ENCODE peak calls at places on chromosomes 13 and 19, in six cellular contexts. R is uterus; Z is thoracic aorta; T is astrocyte of the spinal cord; N is CD4-positive, alpha-beta T cell; O is neural progenitor cell. J is an unnamed sample.
A peak's percentile ranks its signal among the peaks of the same experiment; 100 is the strongest.

GRCh38 chr19:31054430-31054829 is 294.8 kb downstream of the TSHZ3 start:
- DNase-seq in Z (no peak), N (peak; percentile 23), R (no peak), O (peak; percentile 82), T (peak; percentile 74), J (peak; percentile 67)

GRCh38 chr13:39159393-39159792 is 121.1 kb downstream of the NHLRC3 start:
- DNase-seq in Z (no peak), T (no peak), N (no peak), O (no peak), R (no peak), J (no peak)

GRCh38 chr19:30102666-30103065 is 160.6 kb downstream of the URI1 start:
- DNase-seq in O (no peak), N (no peak), T (no peak), R (no peak), Z (no peak), J (no peak)

GRCh38 chr13:29907670-29908069 is 57.3 kb upstream of the UBL3 start:
- DNase-seq in N (no peak), T (no peak), Z (no peak), R (no peak), O (no peak), J (no peak)

GRCh38 chr13:41668130-41668757 is 210.9 kb downstream of the RGCC start:
- DNase-seq in Z (no peak), R (peak; percentile 38), T (peak; percentile 96), N (peak; percentile 0), O (peak; percentile 86), J (no peak)

GRCh38 chr19:11656535-11656934 is 59.3 kb downstream of the ZNF627 start:
- DNase-seq in N (no peak), Z (no peak), R (no peak), O (no peak), T (no peak), J (no peak)

GRCh38 chr13:85261757-85262346 is 537.4 kb downstream of the SLITRK6 start:
- DNase-seq in N (no peak), O (no peak), Z (no peak), R (no peak), T (peak; percentile 15), J (no peak)

GRCh38 chr13:46529509-46529908 is 23.5 kb upstream of the LRCH1 start:
- DNase-seq in Z (no peak), N (no peak), R (no peak), O (no peak), T (no peak), J (no peak)

GRCh38 chr19:1076951-1077350 is 10.0 kb downstream of the ARHGAP45 start:
- DNase-seq in O (no peak), T (no peak), R (no peak), Z (no peak), N (peak; percentile 93), J (no peak)

GRCh38 chr19:46878613-46879375 is 18.0 kb downstream of the ARHGAP35 start:
- DNase-seq in Z (no peak), R (peak; percentile 32), T (peak; percentile 93), N (no peak), O (no peak), J (no peak)

GRCh38 chr19:5188548-5189317 is 151.9 kb downstream of the PTPRS start:
- DNase-seq in O (no peak), T (no peak), Z (no peak), R (no peak), N (no peak), J (no peak)

GRCh38 chr13:48896312-48896711 is 79.4 kb upstream of the FNDC3A start:
- DNase-seq in R (no peak), O (no peak), Z (no peak), N (no peak), T (peak; percentile 72), J (no peak)

GRCh38 chr13:110307697-110308376 is 753 bp downstream of the COL4A2 start:
- DNase-seq in T (no peak), O (peak; percentile 59), R (no peak), Z (no peak), N (no peak), J (peak; percentile 58)

GRCh38 chr19:46077815-46078167 is 37.0 kb upstream of the IGFL4 start:
- DNase-seq in N (no peak), Z (no peak), R (no peak), T (no peak), O (no peak), J (no peak)

GRCh38 chr13:34026308-34026707 is 208.4 kb downstream of the RFC3 start:
- DNase-seq in N (no peak), R (no peak), T (no peak), Z (no peak), O (no peak), J (no peak)

GRCh38 chr19:57437931-57438330 is 2.8 kb downstream of the ZNF749 start:
- DNase-seq in T (no peak), O (no peak), R (no peak), Z (no peak), N (no peak), J (no peak)

GRCh38 chr19:48752511-48753365 is at the start of gene FUT1:
- DNase-seq in N (no peak), T (no peak), O (peak; percentile 89), Z (no peak), R (no peak), J (peak; percentile 60)

GRCh38 chr13:32940601-32941000 is 75.6 kb upstream of the KL start:
- DNase-seq in T (peak; percentile 70), R (no peak), Z (no peak), N (no peak), O (no peak), J (no peak)

DNA sequence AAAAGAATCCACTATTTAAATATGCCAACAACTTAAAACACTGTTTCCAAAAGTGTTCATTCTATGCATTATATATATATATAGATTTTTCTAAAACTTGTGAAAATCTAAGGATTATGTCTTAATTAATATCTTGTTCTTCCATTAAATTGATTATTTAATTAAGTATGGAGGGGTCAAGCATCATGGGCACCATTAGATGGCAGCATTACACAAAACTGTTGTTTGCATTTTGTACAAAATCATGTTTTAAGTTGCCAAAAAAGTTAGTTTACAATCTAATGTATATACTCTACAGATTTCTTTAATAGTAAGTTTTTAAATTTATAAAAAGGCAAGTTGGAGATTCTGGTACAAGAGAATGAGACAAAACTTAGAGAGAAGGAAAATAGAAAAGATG is 213.2 kb upstream of the EDNRB start:
- DNase-seq in N (no peak), T (no peak), R (no peak), O (no peak), Z (no peak), J (no peak)
- TF ChIP-seq CTCF in N (peak; percentile 3), T (peak; percentile 46), R (no peak), O (peak; percentile 53), Z (no peak), J (no peak)

GRCh38 chr13:44146162-44146561 is 227.5 kb upstream of the SERP2 start:
- DNase-seq in T (no peak), N (no peak), Z (no peak), R (no peak), O (no peak), J (no peak)
- TF ChIP-seq CTCF in T (no peak), N (no peak), Z (no peak), R (no peak), O (no peak), J (no peak)

GRCh38 chr13:113920606-113921306 is 53.1 kb downstream of the C13orf46 start:
- DNase-seq in R (no peak), Z (no peak), N (no peak), T (no peak), O (no peak), J (no peak)

GRCh38 chr13:113922412-113923118 is 51.3 kb downstream of the C13orf46 start:
- DNase-seq in O (no peak), N (no peak), T (no peak), R (peak; percentile 10), Z (peak; percentile 4), J (no peak)

GRCh38 chr13:113920173-113920572 is 53.7 kb downstream of the C13orf46 start:
- DNase-seq in Z (no peak), R (no peak), O (no peak), T (no peak), N (no peak), J (no peak)

GRCh38 chr13:113923376-113924063 is 50.4 kb downstream of the C13orf46 start:
- DNase-seq in N (no peak), O (no peak), T (no peak), Z (no peak), R (no peak), J (no peak)

DNA sequence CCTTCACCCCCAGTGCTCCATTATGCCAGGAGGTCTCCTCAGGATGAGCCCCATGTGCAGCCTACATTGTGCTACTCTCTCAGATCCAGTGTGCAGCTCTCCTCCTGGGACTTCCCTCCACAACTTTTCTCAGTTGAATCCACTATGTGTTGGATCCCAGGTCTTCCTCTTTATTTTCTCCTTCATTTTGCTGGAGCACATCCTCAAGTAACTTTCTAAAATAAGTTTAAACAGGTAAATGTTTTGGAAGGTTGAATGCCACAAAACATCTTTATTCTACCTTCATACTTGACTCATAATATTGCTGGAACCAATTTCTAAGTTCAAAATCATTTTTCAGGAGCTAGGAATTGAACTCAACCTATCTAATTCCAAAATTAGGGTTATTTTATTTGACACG is 52.1 kb downstream of the C13orf46 start:
- DNase-seq in O (no peak), T (no peak), Z (no peak), N (no peak), R (no peak), J (no peak)
- TF ChIP-seq CTCF in O (no peak), T (no peak), Z (no peak), N (no peak), R (no peak), J (no peak)

GRCh38 chr19:7200739-7201138 is 93.5 kb downstream of the INSR start:
- DNase-seq in Z (no peak), N (no peak), R (no peak), O (no peak), T (no peak), J (no peak)

GRCh38 chr19:7199613-7200533 is 94.3 kb downstream of the INSR start:
- DNase-seq in O (no peak), N (no peak), Z (no peak), T (no peak), R (no peak), J (no peak)

GRCh38 chr19:7196721-7197168 is 97.5 kb downstream of the INSR start:
- DNase-seq in N (peak; percentile 2), R (no peak), T (no peak), Z (peak; percentile 8), O (no peak), J (no peak)

GRCh38 chr19:7197169-7197759 is 97.0 kb downstream of the INSR start:
- DNase-seq in R (peak; percentile 94), O (peak; percentile 92), Z (peak; percentile 94), T (peak; percentile 94), N (peak; percentile 84), J (peak; percentile 91)

DNA sequence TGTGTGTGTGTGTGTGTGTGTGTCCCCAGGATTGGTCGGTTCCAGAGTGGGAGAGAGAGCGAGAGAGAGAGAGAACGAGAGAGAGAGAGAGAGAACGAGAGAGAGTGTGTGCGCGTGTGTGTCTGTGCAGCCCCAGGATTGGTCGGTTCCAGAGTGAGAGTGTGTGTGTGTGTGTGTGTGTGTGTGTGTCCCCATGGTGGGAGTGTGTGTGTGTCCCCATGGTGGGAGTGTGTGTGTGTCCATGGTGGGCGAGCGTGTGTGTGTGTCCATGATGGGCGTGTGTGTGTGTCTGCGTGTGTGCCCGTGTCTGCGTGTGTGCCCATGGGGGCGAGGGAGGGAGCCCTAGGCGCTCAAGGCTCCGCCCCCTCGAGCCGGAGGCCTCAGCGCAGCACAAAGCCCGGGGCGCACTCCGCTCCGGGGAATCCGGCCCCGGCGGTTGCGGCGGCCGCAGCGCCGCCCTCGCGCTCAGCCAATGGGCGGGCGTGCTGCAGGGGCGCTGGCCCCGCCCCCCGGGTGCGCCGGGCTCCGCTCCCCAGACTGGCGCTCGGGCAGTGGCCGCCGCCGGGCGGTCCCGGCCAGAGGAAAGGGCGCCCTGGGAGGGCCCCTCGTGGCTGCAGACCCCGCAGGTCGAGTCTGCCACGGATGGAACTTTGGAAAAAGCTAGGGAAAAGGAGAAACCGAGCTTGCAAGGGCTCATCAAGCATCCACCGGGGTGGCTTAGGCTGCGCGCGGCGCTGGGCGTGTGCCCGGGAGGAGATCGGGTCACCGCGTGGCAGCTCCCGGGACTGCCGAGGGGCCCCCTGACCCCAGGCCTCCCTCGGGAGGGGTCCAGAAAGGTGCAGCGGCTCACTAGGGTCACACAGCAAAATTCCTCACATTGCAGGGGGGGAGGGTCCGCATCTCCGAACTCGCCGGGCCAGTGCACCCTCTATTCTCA is 96.2 kb downstream of the INSR start:
- DNase-seq in T (peak; percentile 95), Z (peak; percentile 59), N (peak; percentile 92), O (peak; percentile 98), R (peak; percentile 94), J (peak; percentile 94)
- TF ChIP-seq CTCF in T (no peak), Z (peak; percentile 69), N (no peak), O (peak; percentile 32), R (no peak), J (peak; percentile 36)

J was measured in glutamatergic neuron.